ENCODE peak calls at places on chromosomes 12 and 14, in ten cellular contexts. F, C, B, Q, L, J, T, R, S and E are unnamed samples.

GRCh38 chr14:53237488-53237887 is 84.4 kb upstream of the DDHD1 start:
- DNase-seq in F (no peak), B (no peak), L (no peak), C (no peak), R (no peak), Q (no peak), J (no peak), S (no peak), T (no peak), E (no peak)

GRCh38 chr14:80419339-80419738 is 208.0 kb upstream of the DIO2 start:
- DNase-seq in B (no peak), Q (no peak), F (peak), S (no peak), J (no peak), C (no peak), R (no peak), T (no peak), L (no peak), E (no peak)

GRCh38 chr12:2335517-2335916 is 282.7 kb downstream of the CACNA1C start:
- DNase-seq in Q (no peak), R (no peak), T (peak), B (no peak), J (no peak), S (no peak), L (no peak), C (no peak), F (no peak), E (no peak)

GRCh38 chr12:127389923-127390322 is 877.0 kb upstream of the TMEM132C start:
- DNase-seq in L (no peak), J (no peak), Q (peak), R (no peak), T (no peak), B (peak), C (no peak), F (no peak), S (no peak), E (no peak)

GRCh38 chr14:69044965-69045555 is 66.0 kb upstream of the ACTN1 start:
- DNase-seq in R (no peak), F (no peak), B (peak), T (no peak), J (no peak), L (no peak), C (peak), S (peak), Q (no peak), E (no peak)

GRCh38 chr14:33647385-33647786 is 303.5 kb downstream of the EGLN3 start:
- DNase-seq in R (no peak), T (no peak), B (peak), F (no peak), S (no peak), Q (peak), L (no peak), C (no peak), J (no peak), E (no peak)

GRCh38 chr12:13126494-13126893 is 23.0 kb upstream of the GSG1 start:
- DNase-seq in Q (no peak), L (no peak), R (no peak), F (no peak), S (no peak), T (peak), C (no peak), J (no peak), B (no peak), E (no peak)

GRCh38 chr12:7460375-7461259 is 16.7 kb upstream of the CD163L1 start:
- DNase-seq in L (peak), J (peak), F (peak), R (peak), C (no peak), B (peak), T (peak), S (peak), Q (peak), E (peak)

GRCh38 chr12:100174506-100174905 is 26.1 kb upstream of the ACTR6 start:
- DNase-seq in F (no peak), J (no peak), L (no peak), S (no peak), T (no peak), R (no peak), C (no peak), B (no peak), Q (no peak), E (no peak)

GRCh38 chr12:94973202-94973601 is 30.3 kb downstream of the NDUFA12 start:
- DNase-seq in B (peak), Q (peak), C (no peak), F (no peak), R (no peak), S (no peak), J (no peak), T (no peak), L (no peak), E (no peak)

GRCh38 chr12:22395666-22396065 is 61.2 kb upstream of the ST8SIA1 start:
- DNase-seq in Q (no peak), S (no peak), T (no peak), R (no peak), F (no peak), B (no peak), C (no peak), J (no peak), L (no peak), E (no peak)

GRCh38 chr14:75069021-75069810 is at the start of gene ZC2HC1C:
- DNase-seq in J (no peak), T (peak), S (peak), R (peak), Q (peak), L (no peak), B (peak), F (peak), C (peak), E (peak)

GRCh38 chr12:80648866-80649265 is 58.6 kb upstream of the MYF6 start:
- DNase-seq in B (peak), T (no peak), R (no peak), S (no peak), F (no peak), J (no peak), C (no peak), L (no peak), Q (peak), E (no peak)